ENCODE peak calls at places on chromosomes 2 and 18, in seven cellular contexts. X is NCI-H510A; C is keratinocyte; B is hippocampal formation; L is stimulated activated CD8-positive, alpha-beta memory T cell treated with anti-CD3 and anti-CD28 coated beads, Interleukin-7, amount 100 ng/mL, for 48 hours; T is stimulated activated CD4-positive, alpha-beta T cell treated with anti-CD3 and anti-CD28 coated beads, Interleukin-15, amount 100 ng/mL, for 1 hour; R is NCI-H1092 treated with DMSO at 0.1 percent for 48 hours. P is an unnamed sample.

GRCh38 chr2:239775623-239776440 is 249.3 kb downstream of the NDUFA10 start:
- DNase-seq in T (no peak), C (no peak), X (no peak), L (no peak), R (no peak), B (no peak), P (no peak)

GRCh38 chr2:30611572-30611971 is 164.5 kb downstream of the LCLAT1 start:
- DNase-seq in B (no peak), C (no peak), L (no peak), X (peak), R (no peak), T (no peak), P (peak)

GRCh38 chr18:56315363-56315762 is 323.0 kb downstream of the TXNL1 start:
- DNase-seq in R (no peak), T (no peak), B (no peak), L (no peak), X (no peak), C (peak), P (no peak)

GRCh38 chr2:222568866-222569265 is 87.0 kb downstream of the FARSB start:
- DNase-seq in T (no peak), B (no peak), X (peak), L (no peak), R (peak), C (no peak), P (peak)

GRCh38 chr2:62747169-62747568 is 41.7 kb downstream of the EHBP1 start:
- DNase-seq in L (no peak), R (no peak), B (no peak), C (no peak), X (no peak), T (no peak), P (no peak)

GRCh38 chr2:235005023-235005422 is 53.2 kb downstream of the SH3BP4 start:
- DNase-seq in B (no peak), X (peak), R (no peak), L (no peak), C (no peak), T (no peak), P (peak)

GRCh38 chr2:205776139-205776538 is 93.8 kb downstream of the NRP2 start:
- DNase-seq in L (peak), T (no peak), B (no peak), C (no peak), X (no peak), R (no peak), P (peak)

GRCh38 chr2:189249171-189249570 is 69.6 kb upstream of the COL5A2 start:
- DNase-seq in C (no peak), R (no peak), T (no peak), L (no peak), B (no peak), X (no peak), P (no peak)

GRCh38 chr2:110853516-110853915 is 121.1 kb downstream of the ACOXL start:
- DNase-seq in T (peak), R (no peak), B (peak), X (no peak), L (peak), C (no peak), P (peak)

GRCh38 chr2:9179572-9180201 is 26.9 kb upstream of the ASAP2 start:
- DNase-seq in R (no peak), C (peak), T (no peak), L (no peak), B (no peak), X (no peak), P (peak)

GRCh38 chr2:156325671-156326385 is 6.7 kb downstream of the NR4A2 start:
- DNase-seq in L (no peak), X (no peak), C (no peak), B (no peak), T (no peak), R (no peak), P (no peak)

GRCh38 chr18:5630057-5630765 is 86.4 kb upstream of the EPB41L3 start:
- DNase-seq in R (peak), X (peak), B (peak), C (no peak), L (no peak), T (no peak), P (peak)

GRCh38 chr2:191020742-191021381 is 6.9 kb upstream of the STAT1 start:
- DNase-seq in L (peak), T (no peak), C (no peak), X (no peak), B (no peak), R (no peak), P (no peak)

GRCh38 chr18:48727685-48728084 is 188.9 kb downstream of the CTIF start:
- DNase-seq in L (no peak), B (no peak), T (no peak), C (no peak), X (no peak), R (no peak), P (no peak)

GRCh38 chr2:96930351-96931015 is 55.9 kb downstream of the FAM178B start:
- DNase-seq in B (no peak), R (no peak), C (no peak), T (no peak), L (no peak), X (peak), P (no peak)

GRCh38 chr18:26863122-26863879 is 2.2 kb downstream of the AQP4 start:
- DNase-seq in R (peak), X (peak), L (no peak), C (no peak), T (no peak), B (peak), P (peak)

GRCh38 chr2:183063083-183063482 is 15.5 kb upstream of the DUSP19 start:
- DNase-seq in T (no peak), C (no peak), B (peak), L (no peak), X (no peak), R (no peak), P (peak)

GRCh38 chr2:196112408-196113039 is 43.9 kb upstream of the DNAH7 start:
- DNase-seq in X (no peak), B (no peak), T (no peak), L (no peak), R (no peak), C (peak), P (no peak)

GRCh38 chr2:106638043-106638442 is 150.9 kb downstream of the CD8B2 start:
- DNase-seq in L (no peak), B (peak), C (no peak), T (no peak), X (no peak), R (peak), P (peak)

GRCh38 chr2:191322838-191323506 is 77.8 kb downstream of the MYO1B start:
- DNase-seq in R (no peak), T (no peak), X (no peak), C (no peak), B (no peak), L (no peak), P (no peak)

GRCh38 chr18:28149810-28150420 is 27.0 kb downstream of the CDH2 start:
- DNase-seq in L (no peak), C (no peak), X (peak), T (no peak), B (no peak), R (peak), P (no peak)

GRCh38 chr2:218501665-218502064 is 66.5 kb downstream of the USP37 start:
- DNase-seq in R (no peak), T (no peak), B (no peak), C (no peak), X (no peak), L (no peak), P (no peak)

GRCh38 chr2:238240761-238241711 is 1.2 kb upstream of the HES6 start:
- DNase-seq in T (no peak), R (peak), L (no peak), B (no peak), C (no peak), X (peak), P (peak)